ENCODE peak calls at places on chromosome 20, in six cellular contexts. M is heart right ventricle, Q is upper lobe of left lung, J is lower lobe of right lung, W is astrocyte, N is brain microvascular endothelial cell. A is an unnamed sample.

GRCh38 chr20:6700563-6701328 is 66.7 kb upstream of the BMP2 start:
- DNase-seq in J (peak; percentile 65), N (no peak), M (peak; percentile 38), W (no peak), Q (no peak), A (no peak)

GRCh38 chr20:10652660-10653191 is 21.1 kb downstream of the JAG1 start:
- DNase-seq in N (no peak), J (no peak), W (peak; percentile 19), Q (no peak), M (no peak), A (no peak)

GRCh38 chr20:4836935-4837334 is 115.2 kb downstream of the PRND start:
- DNase-seq in N (no peak), J (no peak), W (no peak), M (no peak), Q (no peak), A (no peak)

GRCh38 chr20:49794336-49795124 is 18.1 kb upstream of the SLC9A8 start:
- DNase-seq in W (no peak), J (peak; percentile 65), Q (no peak), N (no peak), M (no peak), A (no peak)

GRCh38 chr20:45934046-45934586 is 367 bp upstream of the PCIF1 start:
- DNase-seq in M (peak; percentile 81), Q (no peak), N (no peak), J (peak; percentile 81), W (peak; percentile 24), A (no peak)

GRCh38 chr20:58557713-58558335 is 42.6 kb upstream of the APCDD1L start:
- DNase-seq in M (no peak), Q (no peak), J (no peak), W (no peak), N (no peak), A (no peak)

GRCh38 chr20:29878281-29878741 is 1379.2 kb upstream of the DEFB115 start:
- DNase-seq in M (peak; percentile 14), Q (peak; percentile 41), W (no peak), J (peak; percentile 61), N (no peak), A (no peak)

GRCh38 chr20:57266251-57267157 is at the start of gene BMP7:
- DNase-seq in M (peak; percentile 16), W (no peak), J (no peak), N (no peak), Q (peak; percentile 85), A (no peak)

GRCh38 chr20:28562510-28562898 is 2695.0 kb upstream of the DEFB115 start:
- DNase-seq in J (no peak), Q (no peak), N (peak; percentile 87), W (peak; percentile 79), M (no peak), A (peak; percentile 34)

GRCh38 chr20:44629542-44629941 is 22.0 kb downstream of the ADA start:
- DNase-seq in J (no peak), Q (peak; percentile 56), N (no peak), W (no peak), M (no peak), A (no peak)

GRCh38 chr20:24918579-24919566 is 30.2 kb upstream of the CST7 start:
- DNase-seq in N (no peak), J (no peak), Q (peak; percentile 50), M (no peak), W (no peak), A (no peak)

GRCh38 chr20:40279390-40279789 is 409.6 kb downstream of the MAFB start:
- DNase-seq in M (no peak), Q (no peak), W (no peak), N (peak; percentile 44), J (no peak), A (peak; percentile 68)

GRCh38 chr20:37741055-37741454 is 47.2 kb downstream of the CTNNBL1 start:
- DNase-seq in J (no peak), Q (no peak), W (peak; percentile 49), M (no peak), N (peak; percentile 19), A (no peak)

GRCh38 chr20:34301587-34302311 is 1.4 kb downstream of the AHCY start:
- DNase-seq in Q (no peak), M (no peak), N (no peak), W (no peak), J (no peak), A (no peak)
- H3K4me3 ChIP-seq in Q (no peak overlapping the region), M (no peak overlapping the region), N (peak overlapping the region; percentile 82), W (peak overlapping the region; percentile 76), J (peak overlapping the region; percentile 96), A (peak overlapping the region; percentile 91)

GRCh38 chr20:8829232-8829631 is 239.7 kb upstream of the PLCB4 start:
- DNase-seq in N (no peak), M (no peak), Q (no peak), W (no peak), J (no peak), A (no peak)
- TF ChIP-seq CTCF in N (peak; percentile 47), M (no peak), Q (no peak), W (peak; percentile 11), J (no peak), A (no peak)

DNA sequence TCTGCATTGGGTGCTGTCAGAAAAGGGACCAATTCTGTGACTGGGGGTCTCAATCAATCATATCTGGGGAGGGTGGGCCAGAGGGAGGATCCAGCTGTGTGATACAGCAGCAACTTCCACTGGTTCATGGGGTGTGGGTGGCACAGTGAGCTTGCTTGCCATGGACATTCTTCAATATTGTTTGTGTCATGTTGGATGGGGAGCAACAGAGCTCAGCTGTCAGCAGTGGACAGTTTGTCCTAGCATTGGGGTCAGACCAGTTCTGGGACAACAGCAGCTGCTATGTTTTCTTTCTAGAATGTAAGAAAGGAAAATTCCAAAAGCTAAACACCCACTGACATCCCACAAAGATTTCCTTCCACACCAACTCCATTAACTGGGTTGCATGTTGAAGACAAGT is 221.9 kb upstream of the CDH4 start:
- DNase-seq in N (no peak), Q (no peak), J (no peak), M (no peak), W (no peak), A (no peak)
- H3K27me3 ChIP-seq in N (no peaks in the 10 kb centered on the region), Q (no peaks in the 10 kb centered on the region), J (no peaks in the 10 kb centered on the region), M (peaks cover 6% of the 10 kb centered on the region), W (no peaks in the 10 kb centered on the region), A (no peaks in the 10 kb centered on the region)

GRCh38 chr20:63982937-63983336 is 2.0 kb downstream of the PRPF6 start:
- DNase-seq in J (no peak), N (no peak), W (no peak), Q (no peak), M (no peak), A (no peak)
- H3K4me3 ChIP-seq in J (no peak overlapping the region), N (no peak overlapping the region), W (no peak overlapping the region), Q (no peak overlapping the region), M (no peak overlapping the region), A (no peak overlapping the region)

DNA sequence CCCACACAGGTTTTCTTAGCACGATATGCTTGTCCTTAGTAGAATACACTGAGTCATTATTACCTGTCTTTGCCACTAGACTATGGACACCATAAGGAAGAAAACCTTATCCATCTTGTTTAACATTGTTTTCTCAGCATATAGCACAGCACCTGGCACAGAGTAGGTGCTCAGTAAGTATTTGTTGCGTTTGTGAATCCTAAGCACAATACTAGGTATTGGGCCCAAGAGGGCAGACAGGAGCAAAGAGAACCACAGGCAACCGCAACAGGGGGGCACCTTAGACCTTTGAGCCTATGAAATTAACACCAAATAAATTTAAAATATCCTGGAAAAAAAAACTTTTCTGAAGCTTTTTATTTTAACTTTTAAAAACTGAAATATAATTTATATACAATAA is 3.7 kb upstream of the NCOA6 start:
- DNase-seq in Q (no peak), J (no peak), M (no peak), W (no peak), N (no peak), A (no peak)
- TF ChIP-seq CTCF in Q (no peak), J (no peak), M (no peak), W (no peak), N (peak; percentile 13), A (no peak)

DNA sequence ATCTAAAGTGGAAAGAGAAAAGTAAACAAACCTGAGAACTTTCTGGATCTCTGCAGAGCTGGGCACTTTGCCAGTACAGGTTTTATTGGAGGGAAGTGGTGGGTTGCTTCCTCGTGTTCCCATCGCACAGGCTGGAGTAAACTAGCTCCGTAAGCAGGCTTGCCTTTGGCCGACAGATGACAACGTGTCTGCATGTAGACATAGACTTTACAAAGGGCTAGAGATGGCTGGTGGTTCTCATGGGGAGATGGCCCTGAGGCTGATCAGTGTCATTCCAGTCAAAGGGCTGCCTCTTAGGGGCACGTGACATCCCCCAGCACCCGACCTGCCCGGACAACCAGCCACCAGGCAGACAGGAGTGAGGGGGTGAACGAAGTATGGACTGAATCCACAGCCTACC is 98.8 kb downstream of the YTHDF1 start:
- DNase-seq in W (no peak), N (no peak), Q (no peak), J (peak; percentile 13), M (peak; percentile 0), A (no peak)
- H3K27me3 ChIP-seq in W (peaks cover 2% of the 10 kb centered on the region), N (no peaks in the 10 kb centered on the region), Q (no peaks in the 10 kb centered on the region), J (peaks cover 36% of the 10 kb centered on the region), M (peaks cover 36% of the 10 kb centered on the region), A (no peaks in the 10 kb centered on the region)

DNA sequence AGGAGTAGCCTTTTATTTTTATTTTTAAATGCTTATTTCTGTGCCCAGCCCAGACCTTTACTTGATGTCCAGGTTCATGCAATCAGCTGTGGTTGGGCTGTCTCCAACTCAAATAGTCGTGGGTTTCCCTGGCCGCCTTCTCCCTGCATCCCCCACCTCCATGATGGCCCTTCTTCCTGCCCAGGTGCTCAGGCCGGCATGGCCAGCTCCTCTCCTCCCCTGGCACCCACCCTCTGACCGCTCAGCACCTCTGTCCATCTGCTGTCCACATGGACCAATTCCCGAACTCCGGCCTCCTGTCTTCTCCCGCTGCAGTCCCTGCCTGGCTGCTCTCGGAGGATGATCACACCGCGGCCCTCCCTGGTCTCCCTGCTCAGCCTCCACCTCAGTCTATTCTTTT is 81.2 kb upstream of the SULF2 start:
- DNase-seq in Q (no peak), W (no peak), N (no peak), J (no peak), M (no peak), A (no peak)
- H3K4me3 ChIP-seq in Q (no peak overlapping the region), W (no peak overlapping the region), N (no peak overlapping the region), J (no peak overlapping the region), M (no peak overlapping the region), A (no peak overlapping the region)

GRCh38 chr20:46940616-46941015 is 46.0 kb downstream of the EYA2 start:
- DNase-seq in N (no peak), Q (peak; percentile 38), W (no peak), J (no peak), M (no peak), A (no peak)

GRCh38 chr20:46939566-46939965 is 44.9 kb downstream of the EYA2 start:
- DNase-seq in J (no peak), W (no peak), Q (no peak), M (no peak), N (no peak), A (no peak)

GRCh38 chr20:46937140-46937523 is 42.5 kb downstream of the EYA2 start:
- DNase-seq in Q (no peak), M (no peak), N (no peak), W (no peak), J (no peak), A (no peak)

GRCh38 chr20:46937827-46938226 is 43.2 kb downstream of the EYA2 start:
- DNase-seq in J (no peak), W (no peak), M (no peak), N (no peak), Q (no peak), A (no peak)

GRCh38 chr20:46939031-46939430 is 44.4 kb downstream of the EYA2 start:
- DNase-seq in M (no peak), J (no peak), Q (no peak), W (no peak), N (no peak), A (no peak)
- TF ChIP-seq CTCF in M (no peak), J (no peak), Q (no peak), W (no peak), N (peak; percentile 52), A (peak; percentile 12)

A was measured in BJ.